ENCODE peak calls at places on chromosomes 4 and X, in four cellular contexts. S is AG04449, O is SK-N-SH, E is fibroblast of the aortic adventitia. I is an unnamed sample.

GRCh38 chrX:77502951-77503525 is 55.8 kb downstream of the FGF16 start:
- DNase-seq in S (no peak), O (no peak), E (no peak), I (no peak)

GRCh38 chr4:106366026-106366425 is 2.6 kb downstream of the GIMD1 start:
- DNase-seq in S (no peak), O (no peak), E (peak; percentile 84), I (no peak)

GRCh38 chrX:41491267-41492004 is 44.3 kb downstream of the NYX start:
- DNase-seq in S (peak; percentile 58), O (no peak), E (peak; percentile 84), I (no peak)

GRCh38 chr4:15504041-15504440 is 34.4 kb downstream of the CC2D2A start:
- DNase-seq in S (no peak), O (no peak), E (no peak), I (no peak)

GRCh38 chr4:87038837-87039715 is 104.3 kb downstream of the AFF1 start:
- DNase-seq in S (no peak), O (peak; percentile 59), E (peak; percentile 81), I (peak; percentile 92)

GRCh38 chrX:14504960-14505538 is 24.3 kb upstream of the GLRA2 start:
- DNase-seq in S (no peak), O (no peak), E (no peak), I (no peak)

GRCh38 chr4:2288051-2288541 is 26.2 kb upstream of the MXD4 start:
- DNase-seq in S (no peak), O (no peak), E (no peak), I (no peak)

GRCh38 chr4:41222259-41222658 is 7.9 kb upstream of the APBB2 start:
- DNase-seq in S (no peak), O (no peak), E (no peak), I (no peak)

GRCh38 chr4:170872794-170873193 is 783.0 kb upstream of the AADAT start:
- DNase-seq in S (no peak), O (no peak), E (no peak), I (no peak)

GRCh38 chrX:77776648-77777047 is 9.4 kb downstream of the ATRX start:
- DNase-seq in S (no peak), O (no peak), E (no peak), I (no peak)

GRCh38 chr4:123114084-123114914 is 191.9 kb upstream of the NUDT6 start:
- DNase-seq in S (no peak), O (no peak), E (no peak), I (no peak)

GRCh38 chr4:166143227-166143626 is 270.2 kb downstream of the TLL1 start:
- DNase-seq in S (peak; percentile 37), O (no peak), E (no peak), I (no peak)

GRCh38 chrX:12440245-12440644 is 302.0 kb downstream of the FRMPD4 start:
- DNase-seq in S (no peak), O (no peak), E (no peak), I (no peak)

GRCh38 chr4:5222951-5223350 is 171.7 kb downstream of the STK32B start:
- DNase-seq in S (no peak), O (no peak), E (no peak), I (no peak)

GRCh38 chr4:185261971-185262370 is 52.6 kb downstream of the SNX25 start:
- DNase-seq in S (no peak), O (no peak), E (no peak), I (no peak)

GRCh38 chr4:99617374-99617773 is 40.3 kb downstream of the C4orf54 start:
- DNase-seq in S (no peak), O (no peak), E (peak; percentile 29), I (no peak)

GRCh38 chr4:3777669-3778068 is 11.5 kb downstream of the ADRA2C start:
- DNase-seq in S (no peak), O (no peak), E (no peak), I (no peak)

GRCh38 chr4:24060932-24061331 is 171.1 kb upstream of the PPARGC1A start:
- DNase-seq in S (no peak), O (no peak), E (no peak), I (no peak)

GRCh38 chrX:19670854-19671620 is 155.7 kb upstream of the MAP3K15 start:
- DNase-seq in S (no peak), O (peak; percentile 4), E (peak; percentile 82), I (no peak)

GRCh38 chr4:99808260-99808857 is 8.3 kb upstream of the DAPP1 start:
- DNase-seq in S (no peak), O (peak; percentile 57), E (peak; percentile 51), I (no peak)

GRCh38 chrX:109709129-109709631 is 23.9 kb downstream of the ACSL4 start:
- DNase-seq in S (no peak), O (no peak), E (peak; percentile 54), I (no peak)

GRCh38 chr4:188778880-188779279 is 639.6 kb downstream of the TRIML1 start:
- DNase-seq in S (no peak), O (no peak), E (no peak), I (no peak)

GRCh38 chr4:78565971-78566372 is 14.4 kb downstream of the ANXA3 start:
- DNase-seq in S (no peak), O (no peak), E (peak; percentile 82), I (no peak)

GRCh38 chr4:174037631-174038030 is 245.8 kb downstream of the FBXO8 start:
- DNase-seq in S (no peak), O (no peak), E (peak; percentile 35), I (no peak)

GRCh38 chr4:143300860-143301259 is 35.8 kb upstream of the GAB1 start:
- DNase-seq in S (no peak), O (no peak), E (no peak), I (no peak)

GRCh38 chr4:856468-856901 is 30.6 kb upstream of the CPLX1 start:
- DNase-seq in S (no peak), O (no peak), E (no peak), I (no peak)

GRCh38 chr4:73883306-73883705 is 14.1 kb downstream of the CXCL1 start:
- DNase-seq in S (no peak), O (no peak), E (peak; percentile 74), I (no peak)
- TF ChIP-seq CTCF in S (no peak), O (no peak), E (no peak), I (no peak)

GRCh38 chr4:152257601-152258066 is 278.3 kb downstream of the FBXW7 start:
- DNase-seq in S (no peak), O (no peak), E (peak; percentile 75), I (no peak)

GRCh38 chr4:152255437-152255836 is 280.5 kb downstream of the FBXW7 start:
- DNase-seq in S (no peak), O (no peak), E (no peak), I (no peak)

GRCh38 chr4:152258391-152258790 is 277.5 kb downstream of the FBXW7 start:
- DNase-seq in S (no peak), O (no peak), E (no peak), I (no peak)

GRCh38 chr4:152258804-152259708 is 276.8 kb downstream of the FBXW7 start:
- DNase-seq in S (no peak), O (no peak), E (peak; percentile 93), I (no peak)

GRCh38 chr4:152256996-152257395 is 278.9 kb downstream of the FBXW7 start:
- DNase-seq in S (no peak), O (no peak), E (no peak), I (no peak)
- H3K4me3 ChIP-seq in S (no peak overlapping the region), O (no peak overlapping the region), E (no peak overlapping the region), I (no peak overlapping the region)

GRCh38 chrX:117711774-117712173 is 404.8 kb downstream of the KLHL13 start:
- DNase-seq in S (no peak), O (peak; percentile 48), E (no peak), I (no peak)
- TF ChIP-seq CTCF in S (no peak), O (no peak), E (no peak), I (no peak)

GRCh38 chrX:140439455-140439854 is 65.4 kb downstream of the SOX3 start:
- DNase-seq in S (no peak), O (peak; percentile 5), E (no peak), I (no peak)
- H3K4me3 ChIP-seq in S (no peak overlapping the region), O (no peak overlapping the region), E (no peak overlapping the region), I (peak overlapping the region; percentile 22)